ENCODE peak calls at places on chromosomes 2 and 18, in four cellular contexts. N is hippocampal formation; P is activated CD4-positive, alpha-beta memory T cell treated with anti-CD3 and anti-CD28 coated beads, Interleukin-2, amount 10 ng/mL, durations not matched to agents 7 days and 5 days; G is colonic mucosa. J is an unnamed sample.

GRCh38 chr2:8786463-8786862 is 51.0 kb downstream of the KIDINS220 start:
- DNase-seq in N (no peak), P (no peak), G (no peak), J (no peak)

GRCh38 chr18:73283788-73284187 is 416.0 kb upstream of the NETO1 start:
- DNase-seq in N (no peak), P (no peak), G (no peak), J (no peak)

GRCh38 chr2:235553696-235554100 is 59.9 kb downstream of the AGAP1 start:
- DNase-seq in N (no peak), P (no peak), G (no peak), J (peak)

GRCh38 chr18:76771132-76771824 is 51.1 kb upstream of the ZNF236 start:
- DNase-seq in N (no peak), P (no peak), G (no peak), J (no peak)

GRCh38 chr2:40095003-40095402 is 315.9 kb upstream of the THUMPD2 start:
- DNase-seq in N (no peak), P (no peak), G (no peak), J (no peak)

GRCh38 chr2:20622731-20623130 is 28.2 kb downstream of the HS1BP3 start:
- DNase-seq in N (no peak), P (no peak), G (no peak), J (no peak)

GRCh38 chr2:85243101-85244072 is 84.4 kb downstream of the TGOLN2 start:
- DNase-seq in N (peak), P (peak), G (no peak), J (no peak)

GRCh38 chr18:21314721-21315120 is 72.7 kb downstream of the GREB1L start:
- DNase-seq in N (no peak), P (no peak), G (no peak), J (no peak)

GRCh38 chr18:24600076-24600654 is 139.7 kb downstream of the HRH4 start:
- DNase-seq in N (peak), P (no peak), G (peak), J (no peak)

GRCh38 chr18:13216092-13216582 is 2.4 kb upstream of the LDLRAD4 start:
- DNase-seq in N (peak), P (peak), G (peak), J (peak)

GRCh38 chr2:53768233-53768542 is 584 bp downstream of the CHAC2 start:
- DNase-seq in N (no peak), P (no peak), G (no peak), J (no peak)

GRCh38 chr2:83394134-83394965 is 1064.7 kb downstream of the SUCLG1 start:
- DNase-seq in N (no peak), P (no peak), G (no peak), J (no peak)

GRCh38 chr2:232781765-232782164 is 5.4 kb upstream of the KCNJ13 start:
- DNase-seq in N (no peak), P (peak), G (no peak), J (no peak)

GRCh38 chr2:42304059-42304713 is 56.8 kb downstream of the COX7A2L start:
- DNase-seq in N (no peak), P (no peak), G (no peak), J (no peak)

GRCh38 chr18:45938488-45938935 is 28.6 kb downstream of the EPG5 start:
- DNase-seq in N (no peak), P (no peak), G (no peak), J (no peak)

GRCh38 chr2:192230864-192231453 is 36.2 kb upstream of the TMEFF2 start:
- DNase-seq in N (no peak), P (no peak), G (no peak), J (no peak)

GRCh38 chr2:36770542-36771287 is 74.2 kb downstream of the VIT start:
- DNase-seq in N (no peak), P (peak), G (peak), J (no peak)

GRCh38 chr18:74063552-74063951 is 84.1 kb downstream of the FBXO15 start:
- DNase-seq in N (no peak), P (no peak), G (no peak), J (no peak)

GRCh38 chr2:105439130-105439529 is 40.3 kb upstream of the FHL2 start:
- DNase-seq in N (no peak), P (no peak), G (no peak), J (no peak)

GRCh38 chr2:191894681-191895147 is 47.8 kb upstream of the CAVIN2 start:
- DNase-seq in N (no peak), P (no peak), G (no peak), J (no peak)

GRCh38 chr2:98773907-98774306 is 43.0 kb upstream of the MGAT4A start:
- DNase-seq in N (no peak), P (no peak), G (no peak), J (no peak)

GRCh38 chr2:234994340-234995321 is 42.8 kb downstream of the SH3BP4 start:
- DNase-seq in N (no peak), P (no peak), G (no peak), J (no peak)

GRCh38 chr2:174024524-174025270 is 59.5 kb upstream of the SP3 start:
- DNase-seq in N (no peak), P (no peak), G (peak), J (peak)

GRCh38 chr18:79962835-79963657 is 1.4 kb upstream of the HSBP1L1 start:
- DNase-seq in N (no peak), P (peak), G (peak), J (peak)

GRCh38 chr2:238113611-238114010 is 13.5 kb downstream of the ESPNL start:
- DNase-seq in N (no peak), P (no peak), G (no peak), J (peak)

GRCh38 chr2:200383380-200384110 is 77.1 kb downstream of the SPATS2L start:
- DNase-seq in N (peak), P (no peak), G (no peak), J (no peak)

GRCh38 chr2:74577448-74577847 is 22.9 kb downstream of the DOK1 start:
- DNase-seq in N (no peak), P (no peak), G (no peak), J (no peak)

J was measured in Peyer's patch.